ENCODE peak calls at places on chromosome 22, in eight cellular contexts. R is stomach, X is GM23338, A is body of pancreas, Z is A549, T is kidney, L is sigmoid colon, K is cardiac muscle cell. N is an unnamed sample.

GRCh38 chr22:39360242-39360641 is 10.5 kb downstream of the SYNGR1 start:
- DNase-seq in R (no peak), X (no peak), A (no peak), Z (no peak), T (no peak), L (no peak), K (no peak), N (no peak)

GRCh38 chr22:19143967-19144400 is 467 bp downstream of the ESS2 start:
- DNase-seq in R (no peak), X (no peak), A (no peak), Z (no peak), T (no peak), L (no peak), K (peak), N (no peak)

GRCh38 chr22:18975434-18976196 is 39.5 kb upstream of the PRODH start:
- DNase-seq in R (no peak), X (no peak), A (peak), Z (no peak), T (peak), L (no peak), K (no peak), N (no peak)

GRCh38 chr22:32819120-32819519 is 17.6 kb downstream of the TIMP3 start:
- DNase-seq in R (no peak), X (no peak), A (no peak), Z (no peak), T (no peak), L (no peak), K (no peak), N (no peak)

GRCh38 chr22:35154937-35155387 is 89.0 kb downstream of the ISX start:
- DNase-seq in R (peak), X (peak), A (peak), Z (peak), T (no peak), L (peak), K (peak), N (no peak)

GRCh38 chr22:22463855-22464540 is 44.5 kb downstream of the ZNF280B start:
- DNase-seq in R (peak), X (peak), A (peak), Z (peak), T (no peak), L (no peak), K (peak), N (no peak)

GRCh38 chr22:19875531-19876313 is 21.0 kb upstream of the GNB1L start:
- DNase-seq in R (no peak), X (no peak), A (peak), Z (no peak), T (peak), L (peak), K (peak), N (no peak)

GRCh38 chr22:37425800-37426531 is 1.3 kb downstream of the ELFN2 start:
- DNase-seq in R (no peak), X (peak), A (no peak), Z (no peak), T (no peak), L (no peak), K (no peak), N (no peak)

GRCh38 chr22:36701941-36702640 is 1.5 kb downstream of the CACNG2 start:
- DNase-seq in R (no peak), X (no peak), A (no peak), Z (no peak), T (no peak), L (no peak), K (no peak), N (no peak)

GRCh38 chr22:38863531-38864131 is 8.4 kb downstream of the CBX6 start:
- DNase-seq in R (no peak), X (no peak), A (no peak), Z (no peak), T (no peak), L (peak), K (no peak), N (peak)

GRCh38 chr22:20428496-20429253 is 8.9 kb downstream of the SCARF2 start:
- DNase-seq in R (no peak), X (no peak), A (no peak), Z (no peak), T (peak), L (peak), K (no peak), N (no peak)

GRCh38 chr22:28604961-28605360 is 74.7 kb downstream of the TTC28 start:
- DNase-seq in R (no peak), X (peak), A (no peak), Z (no peak), T (no peak), L (no peak), K (no peak), N (no peak)

GRCh38 chr22:19800761-19801244 is 40.2 kb downstream of the TBX1 start:
- DNase-seq in R (no peak), X (peak), A (no peak), Z (no peak), T (peak), L (peak), K (peak), N (no peak)

GRCh38 chr22:36286096-36286957 is 33.4 kb downstream of the APOL1 start:
- DNase-seq in R (peak), X (peak), A (peak), Z (peak), T (peak), L (peak), K (peak), N (peak)

GRCh38 chr22:44157916-44158618 is 22.7 kb upstream of the PARVG start:
- DNase-seq in R (no peak), X (no peak), A (no peak), Z (no peak), T (no peak), L (no peak), K (no peak), N (no peak)
- H3K27ac ChIP-seq in R (no peak), X (peak), A (no peak), Z (no peak), T (no peak), L (peak), K (no peak), N (no peak)

GRCh38 chr22:46089426-46090041 is 60.8 kb upstream of the PPARA start:
- DNase-seq in R (peak), X (no peak), A (peak), Z (no peak), T (peak), L (peak), K (no peak), N (peak)
- H3K4me3 ChIP-seq in R (peak), X (no peak), A (no peak), Z (no peak), T (peak), L (no peak), K (no peak), N (peak)

GRCh38 chr22:30637701-30638114 is 2.1 kb downstream of the SLC35E4 start:
- DNase-seq in R (no peak), X (no peak), A (no peak), Z (no peak), T (no peak), L (no peak), K (no peak), N (no peak)

GRCh38 chr22:30640361-30640760 is 4.8 kb downstream of the SLC35E4 start:
- DNase-seq in R (no peak), X (no peak), A (no peak), Z (no peak), T (peak), L (no peak), K (no peak), N (no peak)

GRCh38 chr22:30634477-30635233 is 926 bp upstream of the SLC35E4 start:
- DNase-seq in R (peak), X (peak), A (peak), Z (peak), T (peak), L (peak), K (peak), N (peak)

GRCh38 chr22:30636226-30637077 is 871 bp downstream of the SLC35E4 start:
- DNase-seq in R (peak), X (peak), A (peak), Z (no peak), T (peak), L (no peak), K (no peak), N (no peak)

GRCh38 chr22:30635273-30636225 is at the start of gene SLC35E4:
- DNase-seq in R (peak), X (peak), A (peak), Z (peak), T (peak), L (peak), K (peak), N (peak)
- H3K27ac ChIP-seq in R (peak), X (no peak), A (peak), Z (peak), T (peak), L (peak), K (peak), N (peak)

GRCh38 chr22:48453751-48454485 is 1373.8 kb downstream of the BRD1 start:
- DNase-seq in R (no peak), X (no peak), A (no peak), Z (no peak), T (peak), L (no peak), K (no peak), N (no peak)
- H3K4me3 ChIP-seq in R (no peak), X (no peak), A (no peak), Z (no peak), T (no peak), L (no peak), K (no peak), N (no peak)

GRCh38 chr22:50119169-50119767 is 29.5 kb downstream of the MOV10L1 start:
- DNase-seq in R (no peak), X (no peak), A (no peak), Z (no peak), T (peak), L (peak), K (no peak), N (no peak)

GRCh38 chr22:50117168-50117762 is 27.5 kb downstream of the MOV10L1 start:
- DNase-seq in R (no peak), X (no peak), A (no peak), Z (no peak), T (no peak), L (no peak), K (no peak), N (no peak)

GRCh38 chr22:50119768-50120251 is 30.0 kb downstream of the MOV10L1 start:
- DNase-seq in R (no peak), X (no peak), A (no peak), Z (no peak), T (no peak), L (peak), K (peak), N (no peak)

GRCh38 chr22:50118557-50119168 is 28.9 kb downstream of the MOV10L1 start:
- DNase-seq in R (no peak), X (no peak), A (no peak), Z (peak), T (no peak), L (peak), K (peak), N (no peak)

DNA sequence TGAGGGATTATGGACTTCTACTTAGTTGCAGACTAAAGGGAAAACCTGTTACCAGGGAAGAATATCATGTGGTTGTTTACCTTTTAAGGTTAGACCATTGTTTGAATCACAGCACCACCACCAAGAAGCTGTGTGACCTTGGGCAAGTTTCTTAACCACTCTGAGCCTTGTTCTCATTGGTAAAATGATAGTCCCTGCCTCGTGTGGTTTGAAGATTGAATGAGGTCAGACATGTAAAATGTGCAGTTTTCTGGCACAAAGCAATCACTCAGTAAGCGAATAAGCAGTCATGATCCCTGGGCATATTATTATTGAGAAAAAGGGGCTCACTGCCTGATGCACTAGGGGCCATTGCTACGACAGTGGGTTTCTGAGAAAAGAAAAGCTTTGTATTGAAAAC is 28.3 kb downstream of the MOV10L1 start:
- DNase-seq in R (no peak), X (no peak), A (no peak), Z (no peak), T (no peak), L (no peak), K (peak), N (no peak)
- H3K27ac ChIP-seq in R (no peak), X (no peak), A (no peak), Z (no peak), T (no peak), L (peak), K (peak), N (no peak)

GRCh38 chr22:44410396-44411056 is 87.5 kb downstream of the RTL6 start:
- DNase-seq in R (peak), X (no peak), A (no peak), Z (no peak), T (peak), L (peak), K (no peak), N (no peak)
- H3K4me3 ChIP-seq in R (no peak), X (no peak), A (no peak), Z (no peak), T (no peak), L (no peak), K (no peak), N (no peak)

GRCh38 chr22:24290459-24290858 is 19.8 kb downstream of the SPECC1L start:
- DNase-seq in R (no peak), X (no peak), A (no peak), Z (no peak), T (no peak), L (no peak), K (no peak), N (no peak)

GRCh38 chr22:24285245-24285644 is 14.6 kb downstream of the SPECC1L start:
- DNase-seq in R (no peak), X (no peak), A (no peak), Z (no peak), T (no peak), L (no peak), K (no peak), N (no peak)

GRCh38 chr22:24289781-24290181 is 19.1 kb downstream of the SPECC1L start:
- DNase-seq in R (no peak), X (no peak), A (no peak), Z (no peak), T (no peak), L (peak), K (no peak), N (no peak)

GRCh38 chr22:24291538-24292201 is 21.0 kb downstream of the SPECC1L start:
- DNase-seq in R (no peak), X (no peak), A (no peak), Z (no peak), T (no peak), L (no peak), K (no peak), N (no peak)

DNA sequence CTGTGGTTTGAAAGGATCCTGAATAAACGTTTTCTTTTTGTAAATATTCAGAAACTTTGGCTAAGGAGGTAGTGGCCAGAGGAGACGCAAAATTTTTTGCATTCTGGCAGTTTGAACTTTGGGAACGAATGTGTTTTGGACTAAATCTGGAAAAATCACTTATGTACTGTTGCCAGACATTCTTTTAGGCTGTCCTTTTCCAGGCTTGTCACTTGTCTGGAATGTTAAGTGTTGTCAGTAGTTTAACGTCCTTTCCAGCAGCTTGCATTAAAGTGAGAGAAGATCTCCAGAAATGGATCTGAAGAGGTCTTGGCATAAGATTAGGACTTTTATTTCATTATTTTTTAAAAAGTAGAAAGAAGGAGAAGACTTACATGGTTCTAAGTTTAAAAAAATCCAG is 18.5 kb downstream of the SPECC1L start:
- DNase-seq in R (no peak), X (no peak), A (no peak), Z (no peak), T (no peak), L (no peak), K (peak), N (no peak)
- H3K27ac ChIP-seq in R (no peak), X (peak), A (no peak), Z (no peak), T (peak), L (peak), K (peak), N (peak)

GRCh38 chr22:45540122-45540521 is 37.4 kb downstream of the FBLN1 start:
- DNase-seq in R (no peak), X (no peak), A (no peak), Z (no peak), T (no peak), L (no peak), K (no peak), N (no peak)

GRCh38 chr22:45541580-45541979 is 38.9 kb downstream of the FBLN1 start:
- DNase-seq in R (no peak), X (no peak), A (no peak), Z (no peak), T (no peak), L (no peak), K (no peak), N (no peak)

GRCh38 chr22:45544588-45545170 is 42.0 kb downstream of the FBLN1 start:
- DNase-seq in R (no peak), X (no peak), A (no peak), Z (no peak), T (no peak), L (no peak), K (peak), N (no peak)

GRCh38 chr22:45543243-45543642 is 40.6 kb downstream of the FBLN1 start:
- DNase-seq in R (no peak), X (no peak), A (no peak), Z (no peak), T (no peak), L (no peak), K (no peak), N (no peak)

DNA sequence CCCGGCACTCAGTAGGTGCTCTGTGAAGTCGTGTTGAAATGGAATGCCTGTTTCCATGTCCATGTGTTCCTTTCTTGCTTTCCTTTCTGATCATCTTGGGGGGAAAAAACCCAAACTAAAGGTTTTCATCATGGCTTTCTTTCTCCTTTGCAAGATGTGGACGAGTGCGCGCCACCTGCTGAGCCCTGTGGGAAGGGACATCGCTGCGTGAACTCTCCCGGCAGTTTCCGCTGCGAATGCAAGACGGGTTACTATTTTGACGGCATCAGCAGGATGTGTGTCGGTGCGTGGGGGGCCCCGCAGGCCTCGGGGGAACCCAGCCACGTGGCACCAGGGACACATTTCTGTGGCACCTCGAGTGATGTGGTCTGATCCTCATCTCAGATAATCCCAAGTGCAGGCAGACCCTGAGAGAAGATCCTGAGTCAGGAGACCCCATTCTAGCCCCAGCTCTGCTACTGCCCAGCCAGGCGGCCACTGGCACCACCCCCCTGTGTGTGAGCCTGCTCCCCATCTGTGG is 39.4 kb downstream of the FBLN1 start:
- DNase-seq in R (no peak), X (no peak), A (no peak), Z (no peak), T (no peak), L (no peak), K (no peak), N (no peak)
- H3K4me3 ChIP-seq in R (no peak), X (no peak), A (no peak), Z (no peak), T (no peak), L (no peak), K (no peak), N (no peak)

DNA sequence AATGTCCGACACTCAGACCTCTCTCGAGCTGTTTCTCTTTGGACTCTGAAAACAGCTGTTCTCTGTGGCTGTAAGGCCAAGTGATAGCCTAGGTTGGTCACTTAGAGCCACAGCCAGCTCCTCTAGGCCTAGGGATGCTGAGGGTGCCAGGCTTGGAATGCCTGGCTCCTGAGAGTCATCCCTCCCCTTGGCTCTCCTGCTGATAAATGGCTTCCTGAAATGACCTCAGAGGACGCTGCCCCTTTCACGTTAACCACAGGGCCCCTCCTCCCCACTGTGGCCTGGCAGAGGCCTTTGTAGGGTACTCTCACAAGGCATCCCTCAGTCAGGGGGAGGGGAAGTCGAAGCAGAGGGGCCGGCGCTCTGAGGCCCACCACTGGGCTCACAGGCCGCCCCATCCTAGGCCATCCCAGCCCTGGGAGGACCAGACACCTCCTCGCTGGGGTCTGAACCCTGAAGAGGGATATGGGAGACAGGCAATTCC is 51.0 kb downstream of the ARFGAP3 start:
- DNase-seq in R (peak), X (no peak), A (peak), Z (no peak), T (no peak), L (no peak), K (no peak), N (peak)
- H3K27ac ChIP-seq in R (peak), X (no peak), A (peak), Z (no peak), T (peak), L (peak), K (no peak), N (peak)

GRCh38 chr22:30064172-30064571 is 16.1 kb upstream of the HORMAD2 start:
- DNase-seq in R (no peak), X (no peak), A (no peak), Z (no peak), T (no peak), L (no peak), K (no peak), N (no peak)

GRCh38 chr22:30062256-30062655 is 18.0 kb upstream of the HORMAD2 start:
- DNase-seq in R (no peak), X (no peak), A (no peak), Z (no peak), T (no peak), L (no peak), K (no peak), N (no peak)

GRCh38 chr22:30057375-30057774 is 22.9 kb upstream of the HORMAD2 start:
- DNase-seq in R (no peak), X (no peak), A (no peak), Z (no peak), T (no peak), L (no peak), K (no peak), N (no peak)

DNA sequence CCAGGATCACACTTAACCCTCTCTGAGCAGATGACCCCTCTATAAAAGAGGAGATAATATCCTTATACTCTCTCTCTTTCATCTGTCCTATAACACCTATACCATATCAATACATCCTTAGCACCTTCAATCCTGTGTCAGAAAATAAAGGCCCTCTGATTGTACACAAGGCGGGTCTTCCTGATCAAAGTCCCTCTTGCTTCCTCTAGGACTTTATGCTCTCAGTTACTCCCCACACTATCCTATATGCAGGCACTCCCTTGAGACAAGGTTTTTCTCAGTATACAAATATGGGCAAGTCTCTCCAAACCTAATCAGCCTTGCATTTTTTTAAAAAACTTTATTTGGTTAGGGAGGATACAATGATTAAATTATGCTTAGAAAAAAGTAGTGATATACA is 17.3 kb upstream of the HORMAD2 start:
- DNase-seq in R (no peak), X (no peak), A (no peak), Z (no peak), T (no peak), L (no peak), K (no peak), N (no peak)
- H3K4me3 ChIP-seq in R (no peak), X (no peak), A (no peak), Z (no peak), T (no peak), L (no peak), K (no peak), N (no peak)

N was measured in coronary artery.